ENCODE peak calls at places on chromosome 3, in four cellular contexts. M is fibroblast of lung; Z is neuronal stem cell; G is CD8-positive, alpha-beta T cell. W is an unnamed sample.

GRCh38 chr3:138513073-138513843 is 78.8 kb downstream of the ESYT3 start:
- DNase-seq in Z (no peak), G (no peak), M (no peak), W (no peak)

GRCh38 chr3:179840985-179841384 is 188.1 kb downstream of the USP13 start:
- DNase-seq in G (no peak), Z (no peak), M (peak; percentile 90), W (no peak)

GRCh38 chr3:11238057-11238456 is 34.1 kb upstream of the ATG7 start:
- DNase-seq in M (peak; percentile 97), Z (no peak), G (no peak), W (no peak)

GRCh38 chr3:177781686-177782161 is 584.4 kb upstream of the TBL1XR1 start:
- DNase-seq in Z (no peak), G (no peak), M (peak; percentile 58), W (no peak)

GRCh38 chr3:195757827-195758226 is 37.0 kb downstream of the MUC20 start:
- DNase-seq in G (no peak), Z (no peak), M (no peak), W (no peak)

GRCh38 chr3:189836795-189837194 is 205.6 kb downstream of the TP63 start:
- DNase-seq in G (no peak), M (no peak), Z (no peak), W (no peak)

GRCh38 chr3:50830451-50830850 is 155.7 kb downstream of the DOCK3 start:
- DNase-seq in Z (no peak), G (no peak), M (no peak), W (no peak)

GRCh38 chr3:132256984-132257383 is 60.2 kb upstream of the ACP3 start:
- DNase-seq in Z (peak; percentile 41), M (peak; percentile 65), G (no peak), W (no peak)

GRCh38 chr3:193827039-193827669 is 234.1 kb downstream of the OPA1 start:
- DNase-seq in G (no peak), M (no peak), Z (no peak), W (no peak)

GRCh38 chr3:48403533-48404439 is 26.1 kb downstream of the PLXNB1 start:
- DNase-seq in Z (no peak), G (no peak), M (no peak), W (no peak)

GRCh38 chr3:48405343-48405881 is 24.5 kb downstream of the PLXNB1 start:
- DNase-seq in G (no peak), Z (no peak), M (no peak), W (peak; percentile 16)

GRCh38 chr3:48405971-48406370 is 23.9 kb downstream of the PLXNB1 start:
- DNase-seq in M (no peak), Z (no peak), G (no peak), W (no peak)

GRCh38 chr3:48402907-48403306 is 27.0 kb downstream of the PLXNB1 start:
- DNase-seq in Z (no peak), G (no peak), M (no peak), W (no peak)

GRCh38 chr3:48404440-48405342 is 25.2 kb downstream of the PLXNB1 start:
- DNase-seq in Z (no peak), G (no peak), M (no peak), W (no peak)
- H3K27ac ChIP-seq in Z (no peak overlapping the region), G (no peak overlapping the region), M (no peak overlapping the region), W (no peak overlapping the region)

DNA sequence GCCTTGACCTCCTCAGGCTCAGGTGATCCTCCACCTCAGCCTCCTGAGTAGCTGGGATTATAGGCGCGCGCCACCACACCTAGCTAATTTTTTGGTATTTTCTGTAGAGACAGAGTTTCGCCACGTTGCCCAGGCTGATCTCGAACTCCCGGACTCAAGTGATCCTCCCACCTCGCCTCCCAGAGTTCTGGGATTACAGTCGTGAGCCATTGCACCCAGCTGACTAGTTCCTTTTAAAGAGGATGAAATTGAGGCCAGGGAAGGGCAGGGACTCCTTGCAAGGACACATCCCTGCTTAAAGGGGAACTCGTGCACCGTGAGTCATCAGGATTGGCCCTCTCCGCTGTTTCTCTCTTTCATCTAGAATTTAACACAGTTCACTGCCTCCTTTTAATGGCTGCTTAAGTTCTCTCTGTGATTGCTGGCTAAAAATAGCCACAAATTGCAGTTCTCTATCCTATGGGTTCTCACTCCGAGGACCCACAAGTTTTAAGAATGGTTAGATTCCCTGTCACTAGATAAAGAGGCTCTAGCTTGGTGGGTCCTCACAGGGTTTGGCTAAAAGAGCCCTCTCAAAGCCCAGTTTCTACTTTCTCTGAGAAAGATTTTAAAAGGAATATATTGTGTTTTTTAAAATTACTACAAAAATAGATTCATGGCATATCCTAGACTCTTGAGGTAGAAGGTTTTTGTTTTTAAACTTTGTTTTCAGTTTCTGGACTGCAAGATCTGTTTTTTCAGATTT is 1.4 kb downstream of the CRTAP start:
- DNase-seq in Z (peak; percentile 78), M (peak; percentile 93), G (no peak), W (no peak)
- H3K4me3 ChIP-seq in Z (peak overlapping the region; percentile 52), M (peak overlapping the region; percentile 84), G (no peak overlapping the region), W (no peak overlapping the region)

DNA sequence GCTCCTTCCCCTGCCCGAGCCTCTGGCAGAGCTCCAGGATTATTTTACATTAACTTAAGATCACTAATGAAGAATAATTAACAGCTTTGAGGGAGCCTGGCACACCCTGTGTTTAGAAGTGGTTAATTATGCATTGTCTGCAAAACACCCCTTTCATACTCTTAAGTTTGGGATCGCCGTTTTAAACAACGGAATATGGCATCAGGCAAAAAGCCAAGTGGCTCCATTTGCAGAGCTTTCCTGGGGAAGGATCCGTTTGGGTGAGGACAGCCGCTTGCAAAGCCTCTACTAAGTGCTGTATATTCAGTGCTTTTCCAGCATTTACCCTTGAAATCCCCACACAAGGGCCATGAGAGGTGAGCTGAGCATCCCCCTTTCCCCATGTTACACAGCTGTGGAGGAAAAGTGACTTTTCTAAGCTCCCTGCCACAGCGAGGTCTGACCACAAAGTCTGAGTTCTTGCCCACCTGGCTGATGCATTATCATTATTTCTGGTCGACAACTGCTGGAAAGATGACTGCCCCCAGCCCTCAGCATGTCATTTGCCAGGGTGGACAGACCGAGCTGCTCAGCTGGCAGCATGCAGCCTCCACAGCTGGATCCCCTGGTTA is 33.8 kb downstream of the IQSEC1 start:
- DNase-seq in Z (no peak), G (no peak), M (peak; percentile 5), W (no peak)
- H3K9me3 ChIP-seq in Z (no peaks in the 10 kb centered on the region), G (no peaks in the 10 kb centered on the region), M (no peaks in the 10 kb centered on the region), W (no peaks in the 10 kb centered on the region)

GRCh38 chr3:107063351-107063750 is 313.9 kb upstream of the CCDC54 start:
- DNase-seq in Z (no peak), G (no peak), M (peak; percentile 77), W (no peak)

GRCh38 chr3:107064445-107065060 is 312.7 kb upstream of the CCDC54 start:
- DNase-seq in G (peak; percentile 37), M (peak; percentile 73), Z (peak; percentile 81), W (peak; percentile 10)

GRCh38 chr3:107065094-107065861 is 312.0 kb upstream of the CCDC54 start:
- DNase-seq in M (peak; percentile 37), G (no peak), Z (no peak), W (peak; percentile 0)

GRCh38 chr3:107068980-107069379 is 308.3 kb upstream of the CCDC54 start:
- DNase-seq in G (no peak), Z (no peak), M (peak; percentile 89), W (no peak)

DNA sequence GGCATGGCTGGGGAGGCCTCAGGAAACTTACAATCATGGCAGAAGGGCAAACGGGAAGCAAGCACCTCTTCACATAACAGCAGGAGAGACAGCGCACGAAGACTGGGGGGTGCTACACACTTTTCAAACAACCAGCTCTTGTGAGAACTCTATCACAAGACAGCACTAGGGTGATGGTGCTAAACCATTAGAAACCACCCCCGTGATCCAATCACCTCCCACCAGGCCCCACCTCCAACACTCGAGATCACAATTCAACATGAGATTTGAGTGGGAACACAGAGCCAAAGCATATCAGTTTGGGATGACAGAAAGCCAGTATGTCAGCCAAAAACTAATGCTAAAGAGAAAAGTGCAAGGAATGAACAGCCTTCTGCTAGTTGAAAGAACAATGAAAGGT is 309.8 kb upstream of the CCDC54 start:
- DNase-seq in M (no peak), Z (no peak), G (no peak), W (no peak)
- H3K27ac ChIP-seq in M (no peak overlapping the region), Z (no peak overlapping the region), G (no peak overlapping the region), W (no peak overlapping the region)

DNA sequence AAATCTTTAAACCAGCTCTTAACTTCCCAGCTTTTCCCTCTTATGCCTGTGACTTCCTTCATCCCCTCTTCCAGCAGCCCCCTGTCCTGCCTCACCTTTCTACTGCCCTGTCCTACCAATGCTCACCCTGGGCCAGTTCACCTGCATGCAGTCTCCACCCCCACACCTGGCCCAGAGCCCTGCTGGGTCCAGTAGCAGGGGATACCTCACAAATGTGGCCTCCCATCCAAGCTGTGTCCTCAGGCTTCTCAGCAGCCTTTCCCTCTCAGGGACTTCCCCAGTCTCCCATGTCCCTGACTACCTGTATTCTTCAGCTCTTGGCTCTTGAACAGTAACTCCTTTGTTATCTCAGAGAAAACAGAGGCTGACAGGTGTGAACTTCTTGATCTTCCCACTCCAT is 503.2 kb downstream of the MFSD1 start:
- DNase-seq in M (no peak), G (no peak), Z (no peak), W (no peak)
- H3K4me3 ChIP-seq in M (no peak overlapping the region), G (no peak overlapping the region), Z (no peak overlapping the region), W (no peak overlapping the region)

DNA sequence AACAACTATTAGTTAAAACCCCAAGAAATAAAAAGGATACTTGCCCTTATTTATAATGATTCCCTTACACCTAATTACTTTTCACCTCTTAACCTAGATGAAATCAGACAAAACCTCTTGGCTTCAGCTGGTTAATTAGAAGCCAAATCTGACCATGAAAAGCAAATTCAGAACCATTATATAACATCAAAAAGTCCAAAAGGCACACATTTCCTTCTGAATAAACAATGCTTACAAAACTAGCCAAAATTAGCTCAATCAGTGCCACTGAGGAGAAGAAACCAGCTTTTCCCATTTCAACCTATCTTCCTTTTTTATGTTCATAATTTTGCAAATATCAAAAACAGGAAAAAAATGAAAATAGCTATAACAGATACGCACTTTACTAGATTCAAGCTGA is 3.2 kb downstream of the EHHADH start:
- DNase-seq in Z (no peak), M (no peak), G (no peak), W (no peak)
- H3K9me3 ChIP-seq in Z (no peaks in the 10 kb centered on the region), M (no peaks in the 10 kb centered on the region), G (no peaks in the 10 kb centered on the region), W (no peaks in the 10 kb centered on the region)

GRCh38 chr3:12992629-12993021 is 80.6 kb downstream of the IQSEC1 start:
- DNase-seq in M (no peak), G (no peak), Z (no peak), W (no peak)
- H3K27ac ChIP-seq in M (no peak overlapping the region), G (no peak overlapping the region), Z (no peak overlapping the region), W (no peak overlapping the region)

GRCh38 chr3:153315781-153316180 is 153.8 kb downstream of the RAP2B start:
- DNase-seq in M (peak; percentile 67), G (no peak), Z (no peak), W (no peak)

GRCh38 chr3:153320585-153321128 is 158.6 kb downstream of the RAP2B start:
- DNase-seq in G (no peak), M (no peak), Z (no peak), W (no peak)

DNA sequence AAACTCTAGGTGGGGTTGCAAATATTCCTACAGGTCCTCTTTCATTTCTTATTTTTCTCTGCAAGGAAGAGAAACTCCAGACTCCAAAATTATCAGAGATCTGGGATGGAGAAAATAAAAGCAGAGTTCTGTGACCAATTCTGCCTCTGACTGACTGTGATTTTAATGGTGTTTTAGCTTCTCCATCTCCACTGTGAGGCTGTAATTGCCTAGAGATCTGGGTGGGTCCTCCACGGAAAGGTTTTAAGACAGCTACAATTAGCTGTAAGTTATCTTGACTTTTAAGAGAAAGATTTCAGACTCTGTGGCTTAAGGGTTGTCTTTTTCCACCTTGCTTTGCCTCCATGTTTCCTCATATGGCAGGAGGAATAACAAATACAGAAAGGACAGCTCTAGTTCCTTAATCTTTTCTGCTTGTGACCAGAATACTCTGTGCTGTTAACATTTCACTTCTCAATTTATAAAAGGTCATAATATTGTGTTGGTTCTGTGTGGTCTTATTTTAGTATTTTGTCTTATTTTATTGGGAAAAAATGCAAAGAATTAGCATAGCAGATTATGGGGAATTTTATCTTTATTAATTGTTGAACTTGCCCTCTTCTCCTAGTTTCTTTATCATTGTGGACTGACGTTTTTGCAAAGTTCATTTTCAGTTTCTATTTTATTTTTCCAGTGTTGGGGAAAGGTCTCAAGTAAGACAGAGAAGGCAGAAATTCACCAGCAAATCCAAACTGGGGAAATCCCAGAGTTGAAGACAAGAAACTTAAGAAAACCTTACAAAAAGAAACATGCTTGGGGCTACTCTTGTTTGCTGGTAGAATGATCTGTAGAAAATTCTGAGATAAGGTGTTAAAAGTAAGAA is 157.9 kb downstream of the RAP2B start:
- DNase-seq in M (no peak), Z (no peak), G (no peak), W (no peak)
- H3K4me3 ChIP-seq in M (no peak overlapping the region), Z (no peak overlapping the region), G (no peak overlapping the region), W (no peak overlapping the region)

W was measured in naive thymus-derived CD4-positive, alpha-beta T cell.